ENCODE peak calls at places on chromosome 20, in nine cellular contexts. V is HepG2, Q is NAMALWA, O is thoracic aorta, X is HEK293T, F is astrocyte of the spinal cord, C is HS-5, E is right cardiac atrium, R is progenitor cell of endocrine pancreas. P is an unnamed sample.

GRCh38 chr20:31719644-31720485 is 2.8 kb downstream of the BCL2L1 start:
- DNase-seq in X (no peak), Q (peak), V (peak), O (no peak), E (no peak), C (no peak), F (no peak), R (peak), P (no peak)

GRCh38 chr20:43963872-43964791 is 49.5 kb downstream of the TOX2 start:
- DNase-seq in V (no peak), R (no peak), X (no peak), E (peak), Q (peak), O (no peak), C (no peak), F (peak), P (peak)

GRCh38 chr20:40251284-40251932 is 437.6 kb downstream of the MAFB start:
- DNase-seq in F (no peak), V (peak), X (peak), Q (peak), O (no peak), E (peak), C (no peak), R (no peak), P (no peak)

GRCh38 chr20:36988494-36988966 is 37.0 kb upstream of the SAMHD1 start:
- DNase-seq in X (no peak), F (peak), E (no peak), R (no peak), V (no peak), O (no peak), Q (peak), C (peak), P (no peak)

GRCh38 chr20:51800769-51801219 is 1.5 kb downstream of the SALL4 start:
- DNase-seq in V (no peak), X (peak), E (no peak), O (no peak), R (peak), C (peak), F (peak), Q (no peak), P (no peak)

GRCh38 chr20:23130622-23130916 is 44.4 kb upstream of the CD93 start:
- DNase-seq in Q (no peak), F (no peak), V (no peak), C (no peak), E (no peak), O (no peak), X (no peak), R (no peak), P (no peak)

GRCh38 chr20:32368930-32369329 is 10.8 kb downstream of the ASXL1 start:
- DNase-seq in V (no peak), Q (no peak), R (no peak), F (peak), E (no peak), C (no peak), X (no peak), O (no peak), P (no peak)

GRCh38 chr20:2022163-2022562 is 28.3 kb upstream of the PDYN start:
- DNase-seq in X (no peak), F (no peak), E (no peak), R (no peak), V (no peak), Q (no peak), C (no peak), O (no peak), P (no peak)

GRCh38 chr20:34215711-34216381 is 25.4 kb upstream of the ASIP start:
- DNase-seq in C (no peak), O (peak), V (peak), F (peak), E (peak), Q (no peak), R (peak), X (peak), P (peak)

GRCh38 chr20:33005132-33005566 is 916 bp upstream of the SUN5 start:
- DNase-seq in E (no peak), X (no peak), C (no peak), V (peak), Q (peak), F (peak), R (no peak), O (no peak), P (no peak)

GRCh38 chr20:2688041-2688591 is 4.5 kb upstream of the EBF4 start:
- DNase-seq in E (peak), R (peak), X (peak), C (no peak), V (no peak), F (peak), Q (peak), O (no peak), P (peak)

GRCh38 chr20:63767886-63768285 is 28.3 kb downstream of the SLC2A4RG start:
- DNase-seq in R (no peak), Q (no peak), O (no peak), V (no peak), F (no peak), X (no peak), E (no peak), C (no peak), P (no peak)

GRCh38 chr20:7038029-7038428 is 270.5 kb downstream of the BMP2 start:
- DNase-seq in V (no peak), E (no peak), X (no peak), C (peak), Q (no peak), O (no peak), R (no peak), F (no peak), P (no peak)

GRCh38 chr20:63536241-63536977 is 767 bp downstream of the PTK6 start:
- DNase-seq in F (peak), R (no peak), X (no peak), C (no peak), V (no peak), Q (peak), E (peak), O (no peak), P (no peak)

GRCh38 chr20:40719330-40719729 is 30.3 kb upstream of the MAFB start:
- DNase-seq in C (no peak), V (no peak), F (no peak), E (no peak), X (no peak), R (no peak), Q (no peak), O (no peak), P (no peak)